ENCODE peak calls at places on chromosomes 5 and 9, in six cellular contexts. One of them, this sample, is unnamed.

GRCh38 chr5:36055984-36056383 is 10.7 kb downstream of the UGT3A2 start:
- DNase-seq in K562: no peak
- DNase-seq in GM12891: no peak
- DNase-seq in GM12878: no peak
- DNase-seq in H1: no peak
- DNase-seq in HepG2: no peak
- DNase-seq in this sample: no peak

GRCh38 chr9:96100385-96100978 is 201.5 kb downstream of the HSD17B3 start:
- DNase-seq in K562: no peak
- DNase-seq in GM12891: no peak
- DNase-seq in GM12878: no peak
- DNase-seq in H1: no peak
- DNase-seq in HepG2: no peak
- DNase-seq in this sample: no peak

GRCh38 chr5:142316051-142316450 is 8.8 kb downstream of the SPRY4 start:
- DNase-seq in K562: no peak
- DNase-seq in GM12891: no peak
- DNase-seq in GM12878: no peak
- DNase-seq in H1: no peak
- DNase-seq in HepG2: no peak
- DNase-seq in this sample: no peak

GRCh38 chr5:95664204-95664786 is 17.7 kb downstream of the RFESD start:
- DNase-seq in K562: no peak
- DNase-seq in GM12891: no peak
- DNase-seq in GM12878: peak
- DNase-seq in H1: no peak
- DNase-seq in HepG2: peak
- DNase-seq in this sample: no peak

GRCh38 chr5:102654559-102655354 is 100.3 kb upstream of the PAM start:
- DNase-seq in K562: no peak
- DNase-seq in GM12891: no peak
- DNase-seq in GM12878: no peak
- DNase-seq in H1: no peak
- DNase-seq in HepG2: no peak
- DNase-seq in this sample: no peak

GRCh38 chr5:130061746-130062145 is 157.5 kb downstream of the CHSY3 start:
- DNase-seq in K562: no peak
- DNase-seq in GM12891: no peak
- DNase-seq in GM12878: no peak
- DNase-seq in H1: no peak
- DNase-seq in HepG2: no peak
- DNase-seq in this sample: no peak

GRCh38 chr5:160837749-160838593 is 14.0 kb downstream of the ATP10B start:
- DNase-seq in K562: no peak
- DNase-seq in GM12891: no peak
- DNase-seq in GM12878: no peak
- DNase-seq in H1: no peak
- DNase-seq in HepG2: no peak
- DNase-seq in this sample: no peak

GRCh38 chr5:135053278-135053677 is 19.2 kb upstream of the PITX1 start:
- DNase-seq in K562: no peak
- DNase-seq in GM12891: peak
- DNase-seq in GM12878: peak
- DNase-seq in H1: no peak
- DNase-seq in HepG2: no peak
- DNase-seq in this sample: no peak

GRCh38 chr5:43193171-43193951 is 1.3 kb downstream of the NIM1K start:
- DNase-seq in K562: peak
- DNase-seq in GM12891: peak
- DNase-seq in GM12878: no peak
- DNase-seq in H1: no peak
- DNase-seq in HepG2: peak
- DNase-seq in this sample: peak

GRCh38 chr5:39674209-39675082 is 249.7 kb upstream of the DAB2 start:
- DNase-seq in K562: no peak
- DNase-seq in GM12891: no peak
- DNase-seq in GM12878: no peak
- DNase-seq in H1: no peak
- DNase-seq in HepG2: no peak
- DNase-seq in this sample: no peak

GRCh38 chr5:105506692-105507277 is 1944.2 kb upstream of the NUDT12 start:
- DNase-seq in K562: peak
- DNase-seq in GM12891: no peak
- DNase-seq in GM12878: no peak
- DNase-seq in H1: no peak
- DNase-seq in HepG2: peak
- DNase-seq in this sample: no peak

GRCh38 chr5:58085800-58086199 is 374.1 kb downstream of the PLK2 start:
- DNase-seq in K562: no peak
- DNase-seq in GM12891: no peak
- DNase-seq in GM12878: no peak
- DNase-seq in H1: no peak
- DNase-seq in HepG2: no peak
- DNase-seq in this sample: no peak

GRCh38 chr9:137788561-137789294 is 88.9 kb upstream of the CACNA1B start:
- DNase-seq in K562: no peak
- DNase-seq in GM12891: no peak
- DNase-seq in GM12878: no peak
- DNase-seq in H1: no peak
- DNase-seq in HepG2: no peak
- DNase-seq in this sample: no peak

GRCh38 chr5:112691341-112691685 is 46.4 kb upstream of the APC start:
- DNase-seq in K562: no peak
- DNase-seq in GM12891: no peak
- DNase-seq in GM12878: no peak
- DNase-seq in H1: no peak
- DNase-seq in HepG2: no peak
- DNase-seq in this sample: no peak

GRCh38 chr9:115084157-115084556 is 33.8 kb downstream of the TNC start:
- DNase-seq in K562: no peak
- DNase-seq in GM12891: no peak
- DNase-seq in GM12878: no peak
- DNase-seq in H1: no peak
- DNase-seq in HepG2: no peak
- DNase-seq in this sample: no peak

GRCh38 chr9:91820126-91820750 is 129.8 kb downstream of the ROR2 start:
- DNase-seq in K562: no peak
- DNase-seq in GM12891: no peak
- DNase-seq in GM12878: no peak
- DNase-seq in H1: no peak
- DNase-seq in HepG2: no peak
- DNase-seq in this sample: no peak

GRCh38 chr9:19116391-19116790 is 10.9 kb downstream of the PLIN2 start:
- DNase-seq in K562: no peak
- DNase-seq in GM12891: no peak
- DNase-seq in GM12878: no peak
- DNase-seq in H1: no peak
- DNase-seq in HepG2: no peak
- DNase-seq in this sample: no peak

GRCh38 chr9:112094948-112095779 is 79.9 kb downstream of the SUSD1 start:
- DNase-seq in K562: no peak
- DNase-seq in GM12891: no peak
- DNase-seq in GM12878: no peak
- DNase-seq in H1: no peak
- DNase-seq in HepG2: no peak
- DNase-seq in this sample: no peak

GRCh38 chr5:151615431-151615830 is 24.3 kb upstream of the FAT2 start:
- DNase-seq in K562: no peak
- DNase-seq in GM12891: no peak
- DNase-seq in GM12878: no peak
- DNase-seq in H1: no peak
- DNase-seq in HepG2: no peak
- DNase-seq in this sample: no peak

GRCh38 chr5:62707539-62707938 is 128.9 kb downstream of the LRRC70 start:
- DNase-seq in K562: no peak
- DNase-seq in GM12891: no peak
- DNase-seq in GM12878: no peak
- DNase-seq in H1: no peak
- DNase-seq in HepG2: no peak
- DNase-seq in this sample: no peak

GRCh38 chr9:93096131-93096802 is at the start of gene CARD19:
- DNase-seq in K562: peak
- DNase-seq in GM12891: no peak
- DNase-seq in GM12878: no peak
- DNase-seq in H1: no peak
- DNase-seq in HepG2: no peak
- DNase-seq in this sample: peak

GRCh38 chr5:118777468-118777746 is 210.9 kb downstream of the DTWD2 start:
- DNase-seq in K562: no peak
- DNase-seq in GM12891: no peak
- DNase-seq in GM12878: no peak
- DNase-seq in H1: no peak
- DNase-seq in HepG2: no peak
- DNase-seq in this sample: no peak

GRCh38 chr5:84086517-84086916 is 298.2 kb downstream of the EDIL3 start:
- DNase-seq in K562: no peak
- DNase-seq in GM12891: no peak
- DNase-seq in GM12878: no peak
- DNase-seq in H1: no peak
- DNase-seq in HepG2: no peak
- DNase-seq in this sample: no peak

GRCh38 chr9:138122676-138123075 is 245.1 kb downstream of the CACNA1B start:
- DNase-seq in K562: no peak
- DNase-seq in GM12891: no peak
- DNase-seq in GM12878: no peak
- DNase-seq in H1: no peak
- DNase-seq in HepG2: no peak
- DNase-seq in this sample: no peak

GRCh38 chr5:71482132-71482531 is 26.7 kb downstream of the BDP1 start:
- DNase-seq in K562: no peak
- DNase-seq in GM12891: no peak
- DNase-seq in GM12878: no peak
- DNase-seq in H1: no peak
- DNase-seq in HepG2: peak
- DNase-seq in this sample: no peak

GRCh38 chr5:102755691-102756371 is 726 bp downstream of the PAM start:
- DNase-seq in K562: peak
- DNase-seq in GM12891: no peak
- DNase-seq in GM12878: peak
- DNase-seq in H1: no peak
- DNase-seq in HepG2: peak
- DNase-seq in this sample: peak

GRCh38 chr9:120490888-120491595 is 88.9 kb downstream of the CDK5RAP2 start:
- DNase-seq in K562: no peak
- DNase-seq in GM12891: no peak
- DNase-seq in GM12878: peak
- DNase-seq in H1: no peak
- DNase-seq in HepG2: no peak
- DNase-seq in this sample: no peak

GRCh38 chr5:1409386-1410110 is 35.7 kb downstream of the SLC6A3 start:
- DNase-seq in K562: peak
- DNase-seq in GM12891: peak
- DNase-seq in GM12878: no peak
- DNase-seq in H1: no peak
- DNase-seq in HepG2: no peak
- DNase-seq in this sample: no peak
- TF ChIP-seq TAF1 in K562: no peak
- TF ChIP-seq TAF1 in GM12891: no peak
- TF ChIP-seq TAF1 in GM12878: no peak
- TF ChIP-seq TAF1 in H1: no peak
- TF ChIP-seq TAF1 in HepG2: no peak
- TF ChIP-seq TAF1 in this sample: no peak

GRCh38 chr5:110754181-110754580 is 15.4 kb downstream of the SLC25A46 start:
- DNase-seq in K562: no peak
- DNase-seq in GM12891: no peak
- DNase-seq in GM12878: no peak
- DNase-seq in H1: no peak
- DNase-seq in HepG2: no peak
- DNase-seq in this sample: no peak

GRCh38 chr5:110753620-110754019 is 14.8 kb downstream of the SLC25A46 start:
- DNase-seq in K562: no peak
- DNase-seq in GM12891: no peak
- DNase-seq in GM12878: no peak
- DNase-seq in H1: no peak
- DNase-seq in HepG2: no peak
- DNase-seq in this sample: no peak

GRCh38 chr5:110757118-110757729 is 18.4 kb downstream of the SLC25A46 start:
- DNase-seq in K562: peak
- DNase-seq in GM12891: no peak
- DNase-seq in GM12878: no peak
- DNase-seq in H1: no peak
- DNase-seq in HepG2: peak
- DNase-seq in this sample: no peak

GRCh38 chr5:110752953-110753352 is 14.1 kb downstream of the SLC25A46 start:
- DNase-seq in K562: no peak
- DNase-seq in GM12891: no peak
- DNase-seq in GM12878: peak
- DNase-seq in H1: no peak
- DNase-seq in HepG2: no peak
- DNase-seq in this sample: no peak

GRCh38 chr5:110751902-110752762 is 13.3 kb downstream of the SLC25A46 start:
- DNase-seq in K562: no peak
- DNase-seq in GM12891: peak
- DNase-seq in GM12878: peak
- DNase-seq in H1: no peak
- DNase-seq in HepG2: no peak
- DNase-seq in this sample: peak
- TF ChIP-seq TAF1 in K562: no peak
- TF ChIP-seq TAF1 in GM12891: peak
- TF ChIP-seq TAF1 in GM12878: no peak
- TF ChIP-seq TAF1 in H1: no peak
- TF ChIP-seq TAF1 in HepG2: no peak
- TF ChIP-seq TAF1 in this sample: no peak

GRCh38 chr9:6938447-6938846 is 180.7 kb downstream of the KDM4C start:
- DNase-seq in K562: no peak
- DNase-seq in GM12891: no peak
- DNase-seq in GM12878: no peak
- DNase-seq in H1: no peak
- DNase-seq in HepG2: peak
- DNase-seq in this sample: no peak
- TF ChIP-seq TAF1 in K562: no peak
- TF ChIP-seq TAF1 in GM12891: no peak
- TF ChIP-seq TAF1 in GM12878: no peak
- TF ChIP-seq TAF1 in H1: no peak
- TF ChIP-seq TAF1 in HepG2: no peak
- TF ChIP-seq TAF1 in this sample: no peak

GRCh38 chr5:173423452-173424117 is 95.4 kb upstream of the STC2 start:
- DNase-seq in K562: no peak
- DNase-seq in GM12891: no peak
- DNase-seq in GM12878: no peak
- DNase-seq in H1: no peak
- DNase-seq in HepG2: no peak
- DNase-seq in this sample: no peak

GRCh38 chr5:173420108-173420507 is 91.9 kb upstream of the STC2 start:
- DNase-seq in K562: no peak
- DNase-seq in GM12891: no peak
- DNase-seq in GM12878: no peak
- DNase-seq in H1: no peak
- DNase-seq in HepG2: no peak
- DNase-seq in this sample: no peak
- TF ChIP-seq TAF1 in K562: no peak
- TF ChIP-seq TAF1 in GM12891: no peak
- TF ChIP-seq TAF1 in GM12878: no peak
- TF ChIP-seq TAF1 in H1: no peak
- TF ChIP-seq TAF1 in HepG2: no peak
- TF ChIP-seq TAF1 in this sample: no peak